ENCODE peak calls at places on chromosomes 13 and 19, in seven cellular contexts. Z is tibial nerve, B is upper lobe of right lung, N is tibial artery, V is adrenal gland, U is adipocyte, R is IMR-90. Q is an unnamed sample.

GRCh38 chr13:22141636-22142035 is 470.8 kb downstream of the FGF9 start:
- DNase-seq in Z (no peak), B (no peak), N (no peak), V (no peak), U (no peak), R (no peak), Q (no peak)

GRCh38 chr13:106567421-106568224 is at the start of gene ARGLU1:
- DNase-seq in Z (peak; percentile 88), B (peak; percentile 97), N (peak; percentile 96), V (peak; percentile 96), U (peak; percentile 98), R (peak; percentile 90), Q (peak; percentile 52)

GRCh38 chr13:30486230-30487074 is 20.7 kb upstream of the HMGB1 start:
- DNase-seq in Z (no peak), B (no peak), N (no peak), V (no peak), U (no peak), R (no peak), Q (no peak)

GRCh38 chr13:91141619-91142061 is 205.8 kb upstream of the MIR17HG start:
- DNase-seq in Z (no peak), B (no peak), N (peak; percentile 85), V (no peak), U (no peak), R (no peak), Q (no peak)

GRCh38 chr13:98144501-98145350 is 1.8 kb downstream of the FARP1 start:
- DNase-seq in Z (no peak), B (no peak), N (no peak), V (peak; percentile 37), U (peak; percentile 67), R (peak; percentile 77), Q (peak; percentile 13)

GRCh38 chr13:60869225-60869624 is 472.2 kb downstream of the TDRD3 start:
- DNase-seq in Z (no peak), B (no peak), N (no peak), V (no peak), U (no peak), R (no peak), Q (no peak)

GRCh38 chr19:13120817-13121216 is 2.8 kb downstream of the NACC1 start:
- DNase-seq in Z (no peak), B (no peak), N (no peak), V (no peak), U (peak; percentile 45), R (peak; percentile 85), Q (no peak)

GRCh38 chr13:91904597-91904996 is 506.2 kb downstream of the GPC5 start:
- DNase-seq in Z (no peak), B (no peak), N (no peak), V (no peak), U (no peak), R (no peak), Q (no peak)

GRCh38 chr13:32947886-32948285 is 68.3 kb upstream of the KL start:
- DNase-seq in Z (no peak), B (no peak), N (no peak), V (no peak), U (no peak), R (no peak), Q (no peak)

GRCh38 chr19:16327911-16328823 is 3.5 kb downstream of the KLF2 start:
- DNase-seq in Z (peak; percentile 78), B (peak; percentile 89), N (peak; percentile 94), V (peak; percentile 81), U (peak; percentile 69), R (peak; percentile 86), Q (no peak)

GRCh38 chr13:25473864-25474263 is 102.1 kb downstream of the ATP8A2 start:
- DNase-seq in Z (no peak), B (no peak), N (no peak), V (no peak), U (peak; percentile 25), R (no peak), Q (no peak)

GRCh38 chr19:781800-782194 is 15.5 kb upstream of the PTBP1 start:
- DNase-seq in Z (no peak), B (no peak), N (no peak), V (no peak), U (no peak), R (no peak), Q (no peak)

GRCh38 chr19:2575734-2576481 is 100.0 kb downstream of the GADD45B start:
- DNase-seq in Z (peak; percentile 85), B (peak; percentile 68), N (peak; percentile 99), V (peak; percentile 60), U (no peak), R (peak; percentile 69), Q (no peak)

GRCh38 chr13:40611635-40612422 is 54.6 kb downstream of the FOXO1 start:
- DNase-seq in Z (no peak), B (no peak), N (no peak), V (no peak), U (no peak), R (no peak), Q (no peak)
- H3K36me3 ChIP-seq in Z (no peaks in the 10 kb centered on the region), B (no peaks in the 10 kb centered on the region), N (no peaks in the 10 kb centered on the region), V (no peaks in the 10 kb centered on the region), U (peaks cover 31% of the 10 kb centered on the region), R (no peaks in the 10 kb centered on the region), Q (no peaks in the 10 kb centered on the region)

GRCh38 chr13:52432456-52432855 is 18.0 kb downstream of the VPS36 start:
- DNase-seq in Z (no peak), B (no peak), N (no peak), V (no peak), U (no peak), R (no peak), Q (no peak)
- H3K36me3 ChIP-seq in Z (peaks cover 10% of the 10 kb centered on the region), B (peaks cover 70% of the 10 kb centered on the region), N (peaks cover 76% of the 10 kb centered on the region), V (no peaks in the 10 kb centered on the region), U (peaks cover 78% of the 10 kb centered on the region), R (peaks cover 23% of the 10 kb centered on the region), Q (peaks cover 4% of the 10 kb centered on the region)

GRCh38 chr19:55697069-55697440 is 22.0 kb downstream of the EPN1 start:
- DNase-seq in Z (no peak), B (no peak), N (peak; percentile 34), V (no peak), U (no peak), R (no peak), Q (no peak)

GRCh38 chr19:55694656-55695491 is 19.8 kb downstream of the EPN1 start:
- DNase-seq in Z (no peak), B (peak; percentile 52), N (peak; percentile 60), V (no peak), U (no peak), R (no peak), Q (no peak)

GRCh38 chr19:55697698-55698097 is 22.7 kb downstream of the EPN1 start:
- DNase-seq in Z (no peak), B (peak; percentile 30), N (peak; percentile 48), V (peak; percentile 13), U (no peak), R (no peak), Q (no peak)

GRCh38 chr19:55695511-55696290 is 20.7 kb downstream of the EPN1 start:
- DNase-seq in Z (no peak), B (peak; percentile 42), N (peak; percentile 60), V (no peak), U (no peak), R (no peak), Q (no peak)

GRCh38 chr19:55696301-55697068 is 21.5 kb downstream of the EPN1 start:
- DNase-seq in Z (no peak), B (peak; percentile 46), N (peak; percentile 37), V (peak; percentile 14), U (no peak), R (no peak), Q (no peak)
- H3K36me3 ChIP-seq in Z (peaks cover 12% of the 10 kb centered on the region), B (peaks cover 63% of the 10 kb centered on the region), N (peaks cover 93% of the 10 kb centered on the region), V (no peaks in the 10 kb centered on the region), U (peaks cover 70% of the 10 kb centered on the region), R (peaks cover 45% of the 10 kb centered on the region), Q (peaks cover 23% of the 10 kb centered on the region)

DNA sequence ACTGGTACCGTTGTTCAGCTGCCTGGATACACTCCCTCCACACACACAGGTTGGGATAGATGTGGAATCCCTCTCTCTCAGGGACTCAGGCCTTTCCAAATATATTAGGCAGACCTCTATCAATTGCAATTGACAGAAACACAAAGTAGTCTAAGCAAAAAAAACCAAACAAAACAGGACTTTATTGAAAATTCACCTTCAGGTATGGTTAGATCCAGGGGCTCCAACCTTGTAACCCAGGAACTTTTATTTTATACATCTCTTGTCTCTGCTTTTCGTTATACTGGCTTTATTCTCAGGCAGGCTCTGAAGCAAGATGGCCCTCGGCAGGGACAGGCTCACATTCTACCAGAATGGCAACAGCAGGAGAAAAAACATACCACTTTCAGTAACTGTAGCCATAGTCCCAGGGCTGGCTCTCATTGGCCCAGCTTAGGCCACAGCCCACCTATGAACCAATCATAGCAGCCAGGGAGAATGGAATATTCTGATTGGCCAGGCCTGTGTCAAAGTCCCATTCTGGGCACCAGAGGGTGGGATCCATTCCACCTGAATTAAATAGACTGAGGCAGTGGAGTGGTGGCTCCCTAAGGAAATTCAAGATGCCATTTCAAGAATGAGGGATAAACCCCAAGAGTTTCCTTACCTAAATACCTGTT is 13.1 kb upstream of the CEACAM19 start:
- DNase-seq in Z (no peak), B (no peak), N (no peak), V (no peak), U (no peak), R (no peak), Q (no peak)
- H3K36me3 ChIP-seq in Z (peaks cover 6% of the 10 kb centered on the region), B (peaks cover 84% of the 10 kb centered on the region), N (peaks cover 94% of the 10 kb centered on the region), V (no peaks in the 10 kb centered on the region), U (peaks cover 69% of the 10 kb centered on the region), R (peaks cover 67% of the 10 kb centered on the region), Q (peaks cover 44% of the 10 kb centered on the region)

GRCh38 chr19:47176627-47177090 is 46.0 kb downstream of the SAE1 start:
- DNase-seq in Z (no peak), B (no peak), N (no peak), V (peak; percentile 28), U (peak; percentile 92), R (peak; percentile 98), Q (peak; percentile 93)
- H3K36me3 ChIP-seq in Z (no peaks in the 10 kb centered on the region), B (peaks cover 23% of the 10 kb centered on the region), N (peaks cover 29% of the 10 kb centered on the region), V (no peaks in the 10 kb centered on the region), U (peaks cover 27% of the 10 kb centered on the region), R (peaks cover 20% of the 10 kb centered on the region), Q (peaks cover 6% of the 10 kb centered on the region)

DNA sequence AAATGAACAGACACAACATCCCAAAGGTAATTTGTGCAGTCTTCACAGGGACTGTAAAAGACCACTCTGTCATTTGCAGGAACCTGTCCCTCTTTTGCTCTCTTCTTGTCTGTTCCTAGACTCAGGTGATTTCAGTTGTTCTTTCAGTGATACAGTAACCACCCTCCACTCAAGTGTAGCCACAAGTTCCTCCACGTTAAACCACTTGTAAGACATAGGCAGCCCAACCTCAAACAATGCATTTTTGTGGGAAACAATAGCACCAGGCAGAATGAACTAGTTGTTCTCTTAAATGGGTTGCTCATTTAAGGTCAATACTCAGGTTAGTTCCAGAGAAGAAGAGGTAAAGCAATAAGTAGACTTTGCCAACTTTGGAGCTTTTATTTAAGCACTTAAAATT is 359.4 kb downstream of the MZT1 start:
- DNase-seq in Z (no peak), B (no peak), N (no peak), V (no peak), U (no peak), R (no peak), Q (no peak)
- H3K36me3 ChIP-seq in Z (no peaks in the 10 kb centered on the region), B (no peaks in the 10 kb centered on the region), N (no peaks in the 10 kb centered on the region), V (no peaks in the 10 kb centered on the region), U (no peaks in the 10 kb centered on the region), R (no peaks in the 10 kb centered on the region), Q (no peaks in the 10 kb centered on the region)

Q was measured in BJ.